ENCODE peak calls at places on chromosomes 4 and X, in five cellular contexts. C is upper lobe of right lung, F is RWPE1, B is heart right ventricle, J is NCI-H1092. R is an unnamed sample.

GRCh38 chrX:47568656-47569295 is 7.8 kb downstream of the ARAF start:
- DNase-seq in C (no peak), F (no peak), B (no peak), J (peak), R (no peak)

GRCh38 chr4:139142097-139142496 is 34.9 kb downstream of the ELF2 start:
- DNase-seq in C (no peak), F (no peak), B (no peak), J (no peak), R (no peak)

GRCh38 chrX:103663921-103664320 is 22.6 kb downstream of the MORF4L2 start:
- DNase-seq in C (no peak), F (no peak), B (no peak), J (no peak), R (no peak)

GRCh38 chr4:25144870-25145481 is 15.3 kb downstream of the SEPSECS start:
- DNase-seq in C (no peak), F (peak), B (no peak), J (peak), R (no peak)

GRCh38 chr4:186820371-186820990 is 96.8 kb upstream of the FAT1 start:
- DNase-seq in C (no peak), F (no peak), B (peak), J (no peak), R (no peak)

GRCh38 chr4:16155503-16156169 is 70.6 kb downstream of the TAPT1 start:
- DNase-seq in C (no peak), F (no peak), B (no peak), J (no peak), R (no peak)

GRCh38 chr4:38319456-38320348 is 344.3 kb upstream of the KLF3 start:
- DNase-seq in C (peak), F (peak), B (peak), J (peak), R (peak)

GRCh38 chr4:118032691-118033090 is 1.6 kb upstream of the NDST3 start:
- DNase-seq in C (no peak), F (peak), B (no peak), J (no peak), R (no peak)

GRCh38 chr4:150828159-150828558 is 186.9 kb downstream of the LRBA start:
- DNase-seq in C (no peak), F (no peak), B (no peak), J (no peak), R (no peak)

GRCh38 chr4:24007740-24008348 is 118.0 kb upstream of the PPARGC1A start:
- DNase-seq in C (no peak), F (no peak), B (no peak), J (no peak), R (no peak)

GRCh38 chrX:48700951-48701653 is 4.6 kb downstream of the SUV39H1 start:
- DNase-seq in C (no peak), F (no peak), B (no peak), J (no peak), R (no peak)

GRCh38 chr4:8599657-8600056 is 7.1 kb downstream of the CPZ start:
- DNase-seq in C (no peak), F (no peak), B (no peak), J (no peak), R (no peak)

GRCh38 chrX:53340852-53341645 is 59.7 kb upstream of the IQSEC2 start:
- DNase-seq in C (no peak), F (no peak), B (no peak), J (no peak), R (no peak)

GRCh38 chr4:144494280-144494679 is 151.7 kb upstream of the HHIP start:
- DNase-seq in C (no peak), F (no peak), B (no peak), J (no peak), R (no peak)

GRCh38 chrX:125293792-125294780 is 25.6 kb upstream of the TEX13C start:
- DNase-seq in C (no peak), F (peak), B (no peak), J (no peak), R (no peak)

GRCh38 chr4:76867377-76867776 is 30.6 kb downstream of the SOWAHB start:
- DNase-seq in C (no peak), F (no peak), B (no peak), J (no peak), R (no peak)

GRCh38 chr4:165879581-165879980 is 6.5 kb downstream of the TLL1 start:
- DNase-seq in C (no peak), F (no peak), B (no peak), J (no peak), R (no peak)

GRCh38 chr4:184668511-184669114 is 19.1 kb downstream of the PRIMPOL start:
- DNase-seq in C (no peak), F (no peak), B (no peak), J (no peak), R (no peak)

GRCh38 chrX:135463937-135464336 is 42.2 kb downstream of the SMIM10L2A start:
- DNase-seq in C (no peak), F (no peak), B (no peak), J (no peak), R (no peak)